ENCODE peak calls at places on chromosomes 5 and 9, in five cellular contexts. One of them, this sample, is unnamed.

GRCh38 chr9:134839441-134840125 is 41.0 kb upstream of the FCN2 start:
- DNase-seq in stimulated activated CD4-positive, alpha-beta T cell treated with anti-CD3 and anti-CD28 coated beads, Interleukin-12 subunit alpha, Interleukin-12 subunit beta, amount 100 ng/mL, for 24 hours: no peak
- DNase-seq in HEK293T: no peak
- DNase-seq in kidney: peak
- DNase-seq in M059J: no peak
- DNase-seq in this sample: no peak

GRCh38 chr9:114688892-114689291 is 6.9 kb upstream of the TEX48 start:
- DNase-seq in stimulated activated CD4-positive, alpha-beta T cell treated with anti-CD3 and anti-CD28 coated beads, Interleukin-12 subunit alpha, Interleukin-12 subunit beta, amount 100 ng/mL, for 24 hours: no peak
- DNase-seq in kidney: no peak
- DNase-seq in HEK293T: no peak
- DNase-seq in M059J: no peak
- DNase-seq in this sample: no peak

GRCh38 chr9:83964973-83965349 is 15.1 kb downstream of the HNRNPK start:
- DNase-seq in HEK293T: no peak
- DNase-seq in kidney: no peak
- DNase-seq in M059J: peak
- DNase-seq in stimulated activated CD4-positive, alpha-beta T cell treated with anti-CD3 and anti-CD28 coated beads, Interleukin-12 subunit alpha, Interleukin-12 subunit beta, amount 100 ng/mL, for 24 hours: no peak
- DNase-seq in this sample: no peak

GRCh38 chr9:76396144-76396543 is 1.9 kb upstream of the RFK start:
- DNase-seq in M059J: no peak
- DNase-seq in HEK293T: no peak
- DNase-seq in stimulated activated CD4-positive, alpha-beta T cell treated with anti-CD3 and anti-CD28 coated beads, Interleukin-12 subunit alpha, Interleukin-12 subunit beta, amount 100 ng/mL, for 24 hours: no peak
- DNase-seq in kidney: no peak
- DNase-seq in this sample: no peak

GRCh38 chr5:84373506-84373905 is 11.2 kb downstream of the EDIL3 start:
- DNase-seq in kidney: no peak
- DNase-seq in stimulated activated CD4-positive, alpha-beta T cell treated with anti-CD3 and anti-CD28 coated beads, Interleukin-12 subunit alpha, Interleukin-12 subunit beta, amount 100 ng/mL, for 24 hours: no peak
- DNase-seq in M059J: no peak
- DNase-seq in HEK293T: no peak
- DNase-seq in this sample: no peak

GRCh38 chr5:38497946-38498345 is 58.5 kb downstream of the LIFR start:
- DNase-seq in stimulated activated CD4-positive, alpha-beta T cell treated with anti-CD3 and anti-CD28 coated beads, Interleukin-12 subunit alpha, Interleukin-12 subunit beta, amount 100 ng/mL, for 24 hours: no peak
- DNase-seq in M059J: peak
- DNase-seq in kidney: no peak
- DNase-seq in HEK293T: no peak
- DNase-seq in this sample: no peak

GRCh38 chr9:136187683-136188586 is 17.0 kb downstream of the LHX3 start:
- DNase-seq in M059J: no peak
- DNase-seq in stimulated activated CD4-positive, alpha-beta T cell treated with anti-CD3 and anti-CD28 coated beads, Interleukin-12 subunit alpha, Interleukin-12 subunit beta, amount 100 ng/mL, for 24 hours: no peak
- DNase-seq in kidney: no peak
- DNase-seq in HEK293T: no peak
- DNase-seq in this sample: no peak

GRCh38 chr9:126116351-126117157 is 210.1 kb upstream of the MVB12B start:
- DNase-seq in stimulated activated CD4-positive, alpha-beta T cell treated with anti-CD3 and anti-CD28 coated beads, Interleukin-12 subunit alpha, Interleukin-12 subunit beta, amount 100 ng/mL, for 24 hours: no peak
- DNase-seq in M059J: no peak
- DNase-seq in kidney: peak
- DNase-seq in HEK293T: no peak
- DNase-seq in this sample: no peak

GRCh38 chr5:42721484-42721883 is 35.1 kb upstream of the CCDC152 start:
- DNase-seq in kidney: no peak
- DNase-seq in stimulated activated CD4-positive, alpha-beta T cell treated with anti-CD3 and anti-CD28 coated beads, Interleukin-12 subunit alpha, Interleukin-12 subunit beta, amount 100 ng/mL, for 24 hours: no peak
- DNase-seq in HEK293T: no peak
- DNase-seq in M059J: no peak
- DNase-seq in this sample: peak

GRCh38 chr9:129685220-129685932 is 19.9 kb downstream of the PRRX2 start:
- DNase-seq in kidney: no peak
- DNase-seq in HEK293T: no peak
- DNase-seq in M059J: peak
- DNase-seq in stimulated activated CD4-positive, alpha-beta T cell treated with anti-CD3 and anti-CD28 coated beads, Interleukin-12 subunit alpha, Interleukin-12 subunit beta, amount 100 ng/mL, for 24 hours: no peak
- DNase-seq in this sample: no peak

GRCh38 chr9:121455527-121456239 is 44.0 kb downstream of the GGTA1 start:
- DNase-seq in M059J: no peak
- DNase-seq in stimulated activated CD4-positive, alpha-beta T cell treated with anti-CD3 and anti-CD28 coated beads, Interleukin-12 subunit alpha, Interleukin-12 subunit beta, amount 100 ng/mL, for 24 hours: no peak
- DNase-seq in HEK293T: no peak
- DNase-seq in kidney: no peak
- DNase-seq in this sample: no peak

GRCh38 chr5:126909856-126910255 is 120.5 kb downstream of the MARCHF3 start:
- DNase-seq in kidney: no peak
- DNase-seq in M059J: no peak
- DNase-seq in HEK293T: no peak
- DNase-seq in stimulated activated CD4-positive, alpha-beta T cell treated with anti-CD3 and anti-CD28 coated beads, Interleukin-12 subunit alpha, Interleukin-12 subunit beta, amount 100 ng/mL, for 24 hours: no peak
- DNase-seq in this sample: no peak

GRCh38 chr5:6632324-6632930 is 417 bp downstream of the NSUN2 start:
- DNase-seq in kidney: peak
- DNase-seq in HEK293T: peak
- DNase-seq in M059J: peak
- DNase-seq in stimulated activated CD4-positive, alpha-beta T cell treated with anti-CD3 and anti-CD28 coated beads, Interleukin-12 subunit alpha, Interleukin-12 subunit beta, amount 100 ng/mL, for 24 hours: no peak
- DNase-seq in this sample: no peak

GRCh38 chr5:179123491-179124328 is 63.5 kb downstream of the ZNF354C start:
- DNase-seq in M059J: no peak
- DNase-seq in kidney: peak
- DNase-seq in stimulated activated CD4-positive, alpha-beta T cell treated with anti-CD3 and anti-CD28 coated beads, Interleukin-12 subunit alpha, Interleukin-12 subunit beta, amount 100 ng/mL, for 24 hours: no peak
- DNase-seq in HEK293T: no peak
- DNase-seq in this sample: no peak

GRCh38 chr5:58133631-58134296 is 326.1 kb downstream of the PLK2 start:
- DNase-seq in M059J: peak
- DNase-seq in kidney: no peak
- DNase-seq in stimulated activated CD4-positive, alpha-beta T cell treated with anti-CD3 and anti-CD28 coated beads, Interleukin-12 subunit alpha, Interleukin-12 subunit beta, amount 100 ng/mL, for 24 hours: no peak
- DNase-seq in HEK293T: no peak
- DNase-seq in this sample: no peak

GRCh38 chr9:116075191-116075590 is 78.4 kb upstream of the PAPPA start:
- DNase-seq in HEK293T: no peak
- DNase-seq in M059J: peak
- DNase-seq in kidney: no peak
- DNase-seq in stimulated activated CD4-positive, alpha-beta T cell treated with anti-CD3 and anti-CD28 coated beads, Interleukin-12 subunit alpha, Interleukin-12 subunit beta, amount 100 ng/mL, for 24 hours: no peak
- DNase-seq in this sample: no peak

This sample was measured in MM.1S.